ENCODE peak calls at places on chromosome 20, in ten cellular contexts. L, D, U, X, F, R, Y, K, B and Q are unnamed samples.

GRCh38 chr20:33811763-33812672 is 870 bp downstream of the CHMP4B start:
- DNase-seq in L (peak; percentile 14), D (no peak), U (peak; percentile 81), X (no peak), F (peak; percentile 81), R (peak; percentile 45), Y (no peak), K (peak; percentile 64), B (peak; percentile 16), Q (peak; percentile 52)

GRCh38 chr20:34887023-34887422 is 10.6 kb downstream of the ACSS2 start:
- DNase-seq in L (no peak), D (no peak), U (no peak), X (no peak), F (no peak), R (no peak), Y (no peak), K (no peak), B (no peak), Q (no peak)

GRCh38 chr20:3166913-3167342 is 6.4 kb downstream of the LZTS3 start:
- DNase-seq in L (no peak), D (no peak), U (no peak), X (no peak), F (no peak), R (no peak), Y (no peak), K (no peak), B (no peak), Q (no peak)

GRCh38 chr20:36128463-36129176 is 25.9 kb upstream of the EPB41L1 start:
- DNase-seq in L (no peak), D (no peak), U (no peak), X (no peak), F (no peak), R (peak; percentile 74), Y (no peak), K (no peak), B (no peak), Q (no peak)

GRCh38 chr20:37729909-37730308 is 36.1 kb downstream of the CTNNBL1 start:
- DNase-seq in L (no peak), D (no peak), U (no peak), X (no peak), F (no peak), R (no peak), Y (no peak), K (no peak), B (no peak), Q (no peak)

GRCh38 chr20:62437985-62438384 is 10.6 kb upstream of the RBBP8NL start:
- DNase-seq in L (no peak), D (no peak), U (no peak), X (no peak), F (no peak), R (no peak), Y (peak; percentile 86), K (no peak), B (no peak), Q (no peak)

GRCh38 chr20:309306-309840 is 12.0 kb downstream of the ZCCHC3 start:
- DNase-seq in L (no peak), D (no peak), U (no peak), X (no peak), F (no peak), R (no peak), Y (no peak), K (no peak), B (no peak), Q (no peak)

GRCh38 chr20:47272893-47273590 is 83.5 kb downstream of the ZMYND8 start:
- DNase-seq in L (peak; percentile 23), D (peak; percentile 66), U (no peak), X (peak; percentile 64), F (no peak), R (peak; percentile 63), Y (peak; percentile 66), K (no peak), B (peak; percentile 57), Q (no peak)

GRCh38 chr20:23782366-23782983 is 31.7 kb upstream of the CST1 start:
- DNase-seq in L (no peak), D (peak; percentile 44), U (no peak), X (no peak), F (no peak), R (no peak), Y (no peak), K (no peak), B (no peak), Q (no peak)

GRCh38 chr20:47413189-47413588 is 56.7 kb upstream of the ZMYND8 start:
- DNase-seq in L (no peak), D (no peak), U (no peak), X (no peak), F (no peak), R (no peak), Y (no peak), K (no peak), B (no peak), Q (no peak)

GRCh38 chr20:61929971-61930666 is 135.6 kb downstream of the TAF4 start:
- DNase-seq in L (no peak), D (no peak), U (peak; percentile 49), X (no peak), F (peak; percentile 14), R (no peak), Y (no peak), K (no peak), B (no peak), Q (no peak)

GRCh38 chr20:31972481-31973386 is 4.8 kb downstream of the XKR7 start:
- DNase-seq in L (no peak), D (no peak), U (no peak), X (no peak), F (no peak), R (no peak), Y (no peak), K (no peak), B (no peak), Q (no peak)

GRCh38 chr20:23048283-23049200 is 930 bp downstream of the THBD start:
- DNase-seq in L (no peak), D (peak; percentile 72), U (peak; percentile 88), X (no peak), F (peak; percentile 67), R (no peak), Y (peak; percentile 13), K (no peak), B (no peak), Q (no peak)

GRCh38 chr20:22490287-22491187 is 93.8 kb downstream of the FOXA2 start:
- DNase-seq in L (no peak), D (no peak), U (peak; percentile 84), X (peak; percentile 63), F (no peak), R (no peak), Y (peak; percentile 93), K (no peak), B (no peak), Q (no peak)

GRCh38 chr20:4726710-4727391 is 5.1 kb downstream of the PRND start:
- DNase-seq in L (peak; percentile 21), D (no peak), U (no peak), X (no peak), F (no peak), R (peak; percentile 26), Y (no peak), K (no peak), B (peak; percentile 35), Q (no peak)

GRCh38 chr20:8858181-8858794 is 210.6 kb upstream of the PLCB4 start:
- DNase-seq in L (no peak), D (no peak), U (no peak), X (no peak), F (no peak), R (no peak), Y (no peak), K (no peak), B (no peak), Q (no peak)

GRCh38 chr20:35561268-35561667 is 19.4 kb downstream of the ERGIC3 start:
- DNase-seq in L (no peak), D (peak; percentile 25), U (peak; percentile 66), X (peak; percentile 53), F (no peak), R (peak; percentile 12), Y (peak; percentile 26), K (no peak), B (peak; percentile 8), Q (no peak)

GRCh38 chr20:41047279-41047974 is 18.8 kb downstream of the TOP1 start:
- DNase-seq in L (no peak), D (no peak), U (no peak), X (no peak), F (no peak), R (no peak), Y (no peak), K (no peak), B (no peak), Q (no peak)

GRCh38 chr20:35773154-35773751 is 1.4 kb downstream of the PHF20 start:
- DNase-seq in L (peak; percentile 5), D (peak; percentile 37), U (no peak), X (no peak), F (no peak), R (no peak), Y (no peak), K (peak; percentile 30), B (peak; percentile 31), Q (peak; percentile 31)

GRCh38 chr20:14566505-14566904 is 229.1 kb upstream of the FLRT3 start:
- DNase-seq in L (no peak), D (no peak), U (no peak), X (no peak), F (no peak), R (peak; percentile 38), Y (no peak), K (no peak), B (no peak), Q (no peak)

GRCh38 chr20:51711426-51711825 is 56.8 kb downstream of the ATP9A start:
- DNase-seq in L (no peak), D (no peak), U (no peak), X (no peak), F (no peak), R (no peak), Y (no peak), K (no peak), B (no peak), Q (no peak)

GRCh38 chr20:10469599-10469998 is 34.5 kb downstream of the SLX4IP start:
- DNase-seq in L (no peak), D (peak; percentile 16), U (no peak), X (peak; percentile 77), F (no peak), R (peak; percentile 90), Y (peak; percentile 84), K (peak; percentile 54), B (peak; percentile 12), Q (no peak)

GRCh38 chr20:41669708-41670263 is 51.6 kb upstream of the CHD6 start:
- DNase-seq in L (no peak), D (no peak), U (no peak), X (no peak), F (no peak), R (no peak), Y (no peak), K (no peak), B (no peak), Q (no peak)

GRCh38 chr20:32474967-32475819 is 109.9 kb downstream of the NOL4L start:
- DNase-seq in L (no peak), D (peak; percentile 55), U (peak; percentile 95), X (no peak), F (peak; percentile 94), R (peak; percentile 96), Y (no peak), K (peak; percentile 63), B (no peak), Q (no peak)

GRCh38 chr20:1451092-1451491 is 15.6 kb downstream of the NSFL1C start:
- DNase-seq in L (no peak), D (no peak), U (no peak), X (no peak), F (no peak), R (no peak), Y (no peak), K (no peak), B (no peak), Q (no peak)

GRCh38 chr20:10216146-10216741 is 2.4 kb upstream of the SNAP25 start:
- DNase-seq in L (no peak), D (no peak), U (no peak), X (peak; percentile 12), F (no peak), R (no peak), Y (no peak), K (no peak), B (no peak), Q (no peak)

GRCh38 chr20:63979549-63980316 is at the start of gene SAMD10:
- DNase-seq in L (peak; percentile 89), D (peak; percentile 66), U (peak; percentile 83), X (peak; percentile 51), F (no peak), R (no peak), Y (peak; percentile 75), K (no peak), B (peak; percentile 67), Q (peak; percentile 63)

GRCh38 chr20:62352402-62353288 is 14.5 kb downstream of the LAMA5 start:
- DNase-seq in L (no peak), D (no peak), U (no peak), X (no peak), F (peak; percentile 96), R (no peak), Y (peak; percentile 86), K (peak; percentile 92), B (no peak), Q (no peak)